ENCODE peak calls at places on chromosomes 4 and X, in five cellular contexts. Q is brain microvascular endothelial cell, R is neural progenitor cell, F is sigmoid colon, X is Panc1. V is an unnamed sample.

GRCh38 chrX:8868070-8868795 is 67.0 kb upstream of the FAM9A start:
- DNase-seq in Q (peak), R (no peak), F (no peak), X (no peak), V (peak)

GRCh38 chrX:130636277-130636676 is 234.5 kb downstream of the RBMX2 start:
- DNase-seq in Q (no peak), R (no peak), F (no peak), X (no peak), V (no peak)

GRCh38 chr4:76950052-76950845 is 697 bp downstream of the SEPTIN11 start:
- DNase-seq in Q (no peak), R (peak), F (peak), X (no peak), V (peak)

GRCh38 chr4:30719363-30720020 is 677 bp upstream of the PCDH7 start:
- DNase-seq in Q (peak), R (peak), F (peak), X (no peak), V (peak)

GRCh38 chrX:108732630-108733321 is 3.6 kb downstream of the IRS4 start:
- DNase-seq in Q (no peak), R (peak), F (no peak), X (no peak), V (no peak)

GRCh38 chr4:147707892-147708672 is 23.8 kb upstream of the ARHGAP10 start:
- DNase-seq in Q (peak), R (peak), F (peak), X (peak), V (peak)

GRCh38 chr4:7499661-7500060 is 64.9 kb upstream of the PSAPL1 start:
- DNase-seq in Q (no peak), R (no peak), F (no peak), X (no peak), V (no peak)

GRCh38 chr4:75142850-75143249 is 209.9 kb downstream of the PARM1 start:
- DNase-seq in Q (peak), R (no peak), F (no peak), X (no peak), V (peak)

GRCh38 chr4:20625460-20625859 is 74.8 kb upstream of the PACRGL start:
- DNase-seq in Q (no peak), R (no peak), F (no peak), X (no peak), V (no peak)

GRCh38 chr4:158799013-158799770 is 30.4 kb downstream of the FNIP2 start:
- DNase-seq in Q (no peak), R (no peak), F (no peak), X (no peak), V (no peak)

GRCh38 chrX:4805559-4805958 is 1092.1 kb upstream of the PRKX start:
- DNase-seq in Q (no peak), R (no peak), F (no peak), X (no peak), V (no peak)

GRCh38 chr4:80137631-80138030 is 59.7 kb upstream of the PRDM8 start:
- DNase-seq in Q (no peak), R (no peak), F (no peak), X (no peak), V (no peak)

GRCh38 chrX:18973527-18974192 is 10.3 kb downstream of the PHKA2 start:
- DNase-seq in Q (no peak), R (peak), F (no peak), X (no peak), V (no peak)

GRCh38 chr4:20395160-20395773 is 143.6 kb downstream of the SLIT2 start:
- DNase-seq in Q (no peak), R (peak), F (no peak), X (no peak), V (peak)

GRCh38 chr4:4386296-4386735 is 586 bp upstream of the NSG1 start:
- DNase-seq in Q (no peak), R (peak), F (peak), X (no peak), V (no peak)

GRCh38 chr4:23934915-23935314 is 45.1 kb upstream of the PPARGC1A start:
- DNase-seq in Q (peak), R (no peak), F (peak), X (no peak), V (peak)

GRCh38 chr4:7704091-7704490 is 235.6 kb downstream of the AFAP1 start:
- DNase-seq in Q (no peak), R (no peak), F (no peak), X (no peak), V (no peak)

GRCh38 chr4:88104902-88105610 is 53.4 kb downstream of the ABCG2 start:
- DNase-seq in Q (peak), R (no peak), F (no peak), X (peak), V (peak)

GRCh38 chr4:6813725-6814124 is 31.2 kb downstream of the KIAA0232 start:
- DNase-seq in Q (no peak), R (no peak), F (no peak), X (no peak), V (no peak)

GRCh38 chr4:139555705-139556070 is 331 bp downstream of the SETD7 start:
- DNase-seq in Q (no peak), R (no peak), F (peak), X (no peak), V (peak)

GRCh38 chr4:174467107-174467506 is 55.2 kb downstream of the HPGD start:
- DNase-seq in Q (no peak), R (no peak), F (no peak), X (no peak), V (no peak)

GRCh38 chr4:40493160-40493559 is 136.5 kb downstream of the RBM47 start:
- DNase-seq in Q (no peak), R (no peak), F (no peak), X (no peak), V (no peak)

GRCh38 chrX:102599950-102600579 is 750 bp downstream of the ARMCX5 start:
- DNase-seq in Q (peak), R (no peak), F (no peak), X (no peak), V (peak)

GRCh38 chrX:45696762-45697161 is 496.1 kb upstream of the DIPK2B start:
- DNase-seq in Q (no peak), R (no peak), F (no peak), X (no peak), V (peak)

GRCh38 chrX:26032141-26032917 is 105.8 kb upstream of the MAGEB18 start:
- DNase-seq in Q (no peak), R (no peak), F (no peak), X (no peak), V (no peak)

GRCh38 chr4:183905593-183906485 is 732 bp downstream of the STOX2 start:
- DNase-seq in Q (peak), R (peak), F (no peak), X (no peak), V (peak)

GRCh38 chrX:46573331-46573895 is at the start of gene CHST7:
- DNase-seq in Q (peak), R (peak), F (peak), X (no peak), V (peak)

GRCh38 chr4:66482186-66482585 is 811.9 kb upstream of the EPHA5 start:
- DNase-seq in Q (no peak), R (no peak), F (no peak), X (no peak), V (peak)

GRCh38 chr4:184370711-184371389 is 103.5 kb downstream of the IRF2 start:
- DNase-seq in Q (no peak), R (no peak), F (no peak), X (no peak), V (peak)

GRCh38 chr4:51842167-51842553 is 793 bp upstream of the DCUN1D4 start:
- DNase-seq in Q (no peak), R (peak), F (peak), X (no peak), V (no peak)

GRCh38 chrX:143998261-143998660 is 114.4 kb downstream of the UBE2NL start:
- DNase-seq in Q (no peak), R (no peak), F (no peak), X (no peak), V (no peak)

GRCh38 chr4:53932784-53933183 is 131.6 kb downstream of the CHIC2 start:
- DNase-seq in Q (peak), R (no peak), F (no peak), X (no peak), V (peak)

GRCh38 chr4:124873361-124874171 is 161.0 kb upstream of the ANKRD50 start:
- DNase-seq in Q (no peak), R (peak), F (no peak), X (no peak), V (no peak)

GRCh38 chr4:86927843-86928395 is 6.9 kb upstream of the AFF1 start:
- DNase-seq in Q (peak), R (no peak), F (peak), X (no peak), V (peak)

GRCh38 chr4:3635090-3635820 is 103.0 kb upstream of the LRPAP1 start:
- DNase-seq in Q (no peak), R (no peak), F (no peak), X (no peak), V (no peak)

GRCh38 chr4:144654161-144654560 is 8.2 kb downstream of the HHIP start:
- DNase-seq in Q (no peak), R (no peak), F (no peak), X (no peak), V (no peak)

GRCh38 chrX:44637282-44637681 is 94.6 kb upstream of the FUNDC1 start:
- DNase-seq in Q (no peak), R (no peak), F (no peak), X (no peak), V (no peak)

GRCh38 chr4:136650541-136651277 is 881.6 kb downstream of the PCDH18 start:
- DNase-seq in Q (peak), R (no peak), F (no peak), X (no peak), V (no peak)

V was measured in EH.